ENCODE peak calls at places on chromosomes 6 and 20, in four cellular contexts. P is HFFc6, V is naive B cell, U is non-pigmented ciliary epithelial cell. R is an unnamed sample.

GRCh38 chr6:166526937-166527336 is 59.5 kb downstream of the RAMACL start:
- DNase-seq in P (no peak), V (no peak), U (no peak), R (no peak)

GRCh38 chr20:63045991-63046390 is 39.2 kb upstream of the BHLHE23 start:
- DNase-seq in P (no peak), V (no peak), U (no peak), R (no peak)

GRCh38 chr6:315921-316752 is 23.9 kb downstream of the DUSP22 start:
- DNase-seq in P (no peak), V (no peak), U (no peak), R (no peak)

GRCh38 chr6:134911532-134911931 is 38.4 kb downstream of the ALDH8A1 start:
- DNase-seq in P (peak), V (no peak), U (peak), R (peak)

GRCh38 chr20:9363673-9364072 is 150.7 kb upstream of the LAMP5 start:
- DNase-seq in P (no peak), V (no peak), U (no peak), R (no peak)

GRCh38 chr20:33433465-33433864 is 10.1 kb downstream of the SNTA1 start:
- DNase-seq in P (no peak), V (no peak), U (no peak), R (no peak)

GRCh38 chr6:53961679-53962370 is 149.4 kb upstream of the MLIP start:
- DNase-seq in P (peak), V (no peak), U (no peak), R (peak)

GRCh38 chr6:19599813-19600464 is 237.2 kb upstream of the ID4 start:
- DNase-seq in P (no peak), V (no peak), U (no peak), R (no peak)

GRCh38 chr20:22339091-22339881 is 245.1 kb downstream of the FOXA2 start:
- DNase-seq in P (peak), V (peak), U (peak), R (peak)